ENCODE peak calls at places on chromosome 18, in six cellular contexts. D, F, K, P, G and C are unnamed samples.

GRCh38 chr18:24270937-24271380 is 126.7 kb downstream of the OSBPL1A start:
- DNase-seq in D (no peak), F (no peak), G (no peak), K (no peak), P (no peak), C (no peak)

GRCh38 chr18:69838620-69839411 is 108.9 kb downstream of the CD226 start:
- DNase-seq in K (peak), D (no peak), F (peak), P (peak), G (peak), C (no peak)

GRCh38 chr18:46155652-46156051 is 51.5 kb downstream of the HAUS1 start:
- DNase-seq in P (no peak), D (no peak), F (no peak), K (no peak), G (no peak), C (no peak)

GRCh38 chr18:78406743-78407455 is 572.7 kb upstream of the SALL3 start:
- DNase-seq in F (no peak), K (no peak), P (no peak), D (no peak), G (no peak), C (no peak)

GRCh38 chr18:71136487-71136886 is 847.6 kb downstream of the SOCS6 start:
- DNase-seq in K (no peak), D (no peak), F (no peak), P (no peak), G (no peak), C (no peak)

GRCh38 chr18:9808530-9809241 is 77.1 kb upstream of the TXNDC2 start:
- DNase-seq in K (no peak), G (peak), D (no peak), F (no peak), P (peak), C (no peak)

GRCh38 chr18:12027046-12027445 is 45.7 kb downstream of the IMPA2 start:
- DNase-seq in D (no peak), P (no peak), G (no peak), F (no peak), K (no peak), C (no peak)

GRCh38 chr18:44265437-44265836 is 415.3 kb upstream of the SETBP1 start:
- DNase-seq in F (no peak), P (no peak), D (no peak), K (no peak), G (no peak), C (no peak)

GRCh38 chr18:10892801-10893595 is 256.4 kb downstream of the PIEZO2 start:
- DNase-seq in F (no peak), G (no peak), P (peak), D (no peak), K (no peak), C (no peak)

GRCh38 chr18:9736942-9737813 is 29.1 kb downstream of the RAB31 start:
- DNase-seq in D (no peak), K (no peak), F (no peak), G (no peak), P (no peak), C (no peak)

GRCh38 chr18:49756671-49757362 is 56.5 kb downstream of the ACAA2 start:
- DNase-seq in P (no peak), G (no peak), F (no peak), K (no peak), D (no peak), C (no peak)

GRCh38 chr18:41714872-41715271 is 240.2 kb upstream of the PIK3C3 start:
- DNase-seq in D (no peak), K (no peak), F (no peak), P (no peak), G (no peak), C (no peak)

GRCh38 chr18:5817821-5818220 is 77.5 kb downstream of the TMEM200C start:
- DNase-seq in P (no peak), F (no peak), D (no peak), K (no peak), G (no peak), C (no peak)

GRCh38 chr18:31863103-31863502 is 79.8 kb downstream of the TRAPPC8 start:
- DNase-seq in F (no peak), D (no peak), K (no peak), G (no peak), P (no peak), C (no peak)

GRCh38 chr18:41021089-41021488 is 933.9 kb upstream of the PIK3C3 start:
- DNase-seq in P (no peak), K (no peak), F (no peak), D (no peak), G (no peak), C (no peak)

GRCh38 chr18:80172056-80172455 is 63.0 kb downstream of the ADNP2 start:
- DNase-seq in K (no peak), D (no peak), G (no peak), P (no peak), F (no peak), C (no peak)

GRCh38 chr18:5294618-5295230 is 802 bp downstream of the ZBTB14 start:
- DNase-seq in K (no peak), P (peak), F (peak), G (peak), D (no peak), C (no peak)

GRCh38 chr18:36296591-36297418 is 708 bp upstream of the FHOD3 start:
- DNase-seq in F (peak), D (peak), G (peak), K (no peak), P (peak), C (peak)

GRCh38 chr18:74950479-74950878 is 258.5 kb downstream of the PTGR3 start:
- DNase-seq in G (no peak), F (no peak), P (no peak), K (no peak), D (no peak), C (no peak)

GRCh38 chr18:12694032-12694431 is 8.5 kb downstream of the CEP76 start:
- DNase-seq in P (peak), K (no peak), G (no peak), F (no peak), D (no peak), C (no peak)

GRCh38 chr18:45221363-45221762 is 393.9 kb upstream of the SLC14A2 start:
- DNase-seq in P (no peak), D (no peak), K (no peak), G (no peak), F (no peak), C (no peak)

GRCh38 chr18:75364512-75364911 is 63.0 kb downstream of the SMIM21 start:
- DNase-seq in G (no peak), F (no peak), P (no peak), K (no peak), D (no peak), C (no peak)

GRCh38 chr18:56662902-56663301 is 11.7 kb downstream of the WDR7 start:
- DNase-seq in P (no peak), K (no peak), D (no peak), G (no peak), F (no peak), C (no peak)

GRCh38 chr18:77039196-77040140 is 93.1 kb downstream of the MBP start:
- DNase-seq in D (no peak), F (no peak), G (no peak), P (no peak), K (no peak), C (no peak)

GRCh38 chr18:55998071-55998522 is 410.1 kb upstream of the TCF4 start:
- DNase-seq in D (no peak), K (no peak), F (no peak), P (no peak), G (peak), C (no peak)

GRCh38 chr18:80159713-80160636 is 50.9 kb downstream of the ADNP2 start:
- DNase-seq in G (peak), K (no peak), P (no peak), D (no peak), F (no peak), C (peak)

GRCh38 chr18:79495591-79496071 is 99.9 kb downstream of the NFATC1 start:
- DNase-seq in G (no peak), K (no peak), F (no peak), D (no peak), P (no peak), C (no peak)

GRCh38 chr18:77168666-77169358 is 36.2 kb upstream of the MBP start:
- DNase-seq in K (no peak), P (no peak), G (no peak), D (no peak), F (no peak), C (no peak)

GRCh38 chr18:58078889-58079573 is 35.0 kb downstream of the NEDD4L start:
- DNase-seq in D (no peak), F (peak), G (no peak), K (no peak), P (no peak), C (no peak)
- TF ChIP-seq POLR2A in D (no peak), F (no peak), G (no peak), K (no peak), P (no peak), C (no peak)

GRCh38 chr18:29616885-29617284 is 1425.7 kb downstream of the DSC3 start:
- DNase-seq in F (no peak), D (no peak), P (no peak), G (no peak), K (no peak), C (no peak)
- TF ChIP-seq TAF1 in F (no peak), D (no peak), P (no peak), G (no peak), K (no peak), C (no peak)

GRCh38 chr18:47175895-47176575 is at the start of gene IER3IP1:
- DNase-seq in K (peak), F (peak), G (peak), P (peak), D (peak), C (peak)
- TF ChIP-seq POLR2A in K (peak), F (peak), G (no peak), P (peak), D (peak), C (peak)

GRCh38 chr18:62279561-62279960 is 45.5 kb upstream of the TNFRSF11A start:
- DNase-seq in P (no peak), G (no peak), K (no peak), D (no peak), F (no peak), C (no peak)
- TF ChIP-seq TAF1 in P (no peak), G (no peak), K (no peak), D (no peak), F (no peak), C (no peak)

DNA sequence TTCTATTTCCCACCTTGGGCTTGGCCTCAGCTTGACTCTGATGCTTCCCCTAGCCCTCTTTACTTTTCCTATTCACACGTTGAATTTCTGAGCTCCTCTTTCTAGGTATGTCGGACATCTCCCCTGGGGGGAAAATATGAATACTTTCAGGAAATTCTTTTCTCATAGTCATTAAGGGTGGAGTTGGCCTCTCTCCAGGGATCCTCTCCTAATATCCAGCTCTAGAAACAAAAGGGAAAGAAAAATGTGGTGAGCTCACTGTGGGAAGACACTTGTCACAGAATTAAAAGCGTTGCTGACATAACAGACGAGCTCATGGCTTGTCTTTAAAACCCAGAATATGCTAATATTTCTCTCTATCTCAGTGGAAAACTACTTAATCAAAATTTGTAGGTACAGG is 132.7 kb upstream of the MEX3C start:
- DNase-seq in K (no peak), D (no peak), F (no peak), G (no peak), P (no peak), C (no peak)
- TF ChIP-seq POLR2A in K (no peak), D (no peak), F (no peak), G (no peak), P (no peak), C (no peak)

GRCh38 chr18:32877371-32877770 is 104.5 kb upstream of the KLHL14 start:
- DNase-seq in K (no peak), F (no peak), D (no peak), G (no peak), P (no peak), C (no peak)
- TF ChIP-seq TAF1 in K (no peak), F (no peak), D (no peak), G (no peak), P (no peak), C (no peak)

DNA sequence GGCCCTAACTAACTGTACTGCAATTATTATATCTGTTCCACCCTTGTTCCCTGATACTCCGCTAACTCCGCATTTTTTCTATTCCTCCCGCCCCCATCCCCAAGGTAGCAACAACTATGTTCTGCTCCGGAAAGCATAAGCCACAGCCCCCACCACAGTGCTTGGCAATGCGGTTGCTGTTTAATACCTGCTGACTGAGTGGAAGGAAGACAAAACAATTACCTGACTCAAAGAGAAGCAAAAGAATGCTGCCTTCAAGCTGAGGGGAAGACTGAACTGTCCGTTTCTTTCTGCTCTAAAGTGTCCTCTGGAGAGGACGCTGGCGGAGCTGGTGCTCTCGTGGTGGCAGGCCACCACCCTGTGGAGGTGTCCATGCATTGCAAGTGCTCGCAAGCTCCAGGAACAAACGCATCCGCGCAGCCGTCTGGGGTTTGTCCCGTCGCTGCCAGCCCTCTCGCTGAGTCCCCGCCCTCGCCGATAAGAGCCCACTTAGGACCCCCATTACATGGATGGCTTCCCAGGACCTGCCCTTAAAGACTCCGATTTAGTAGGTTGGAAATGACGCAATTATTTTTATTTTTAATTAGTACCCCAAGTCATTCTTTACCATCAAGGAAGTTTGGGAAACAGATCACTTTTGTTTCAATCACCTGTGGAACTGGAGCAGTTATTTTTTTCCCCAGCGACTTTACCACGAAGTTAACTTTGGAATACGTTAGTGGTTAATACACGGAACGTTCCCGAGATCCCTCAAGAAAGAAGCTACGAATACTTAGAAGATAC is 1.6 kb upstream of the MYL12A start:
- DNase-seq in D (peak), F (peak), K (no peak), G (peak), P (peak), C (peak)
- TF ChIP-seq POLR2A in D (peak), F (no peak), K (peak), G (no peak), P (no peak), C (peak)

GRCh38 chr18:57839942-57840381 is 36.8 kb upstream of the ATP8B1 start:
- DNase-seq in F (no peak), D (no peak), P (no peak), G (no peak), K (no peak), C (no peak)
- TF ChIP-seq TAF1 in F (no peak), D (no peak), P (no peak), G (no peak), K (no peak), C (no peak)

DNA sequence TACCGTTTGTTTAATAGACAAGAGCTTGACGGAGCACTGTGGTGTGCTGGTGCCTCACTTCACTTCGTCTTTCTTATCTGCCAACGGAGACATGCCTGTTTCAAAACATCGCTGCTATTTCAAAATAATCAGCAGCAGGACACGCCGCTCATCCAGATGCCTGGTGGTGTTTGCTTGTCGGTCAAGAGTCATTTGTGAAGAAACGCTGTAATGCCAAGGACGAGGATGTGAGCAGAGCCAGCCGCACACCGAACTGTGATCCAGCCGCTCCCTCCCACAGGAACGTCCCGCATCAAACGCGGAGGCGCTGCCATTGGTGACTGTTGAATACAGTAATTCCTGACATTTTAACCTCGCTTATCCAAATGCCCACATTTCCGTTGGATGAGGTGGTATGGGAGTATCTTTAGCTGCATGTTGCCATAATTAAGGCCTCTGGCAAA is 432.4 kb downstream of the FBXO15 start:
- DNase-seq in G (no peak), K (no peak), D (no peak), F (no peak), P (no peak), C (no peak)
- TF ChIP-seq POLR2A in G (no peak), K (no peak), D (no peak), F (no peak), P (no peak), C (no peak)

GRCh38 chr18:61337527-61337926 is 4.3 kb downstream of the CDH20 start:
- DNase-seq in G (no peak), D (no peak), P (no peak), F (no peak), K (no peak), C (no peak)
- TF ChIP-seq TAF1 in G (no peak), D (no peak), P (no peak), F (no peak), K (no peak), C (no peak)